ENCODE peak calls at places on chromosomes 11 and 22, in five cellular contexts. L is GM12878, C is A549, V is lung, J is prostate gland. I is an unnamed sample.

GRCh38 chr11:18748766-18749375 is 22.9 kb upstream of the IGSF22 start:
- DNase-seq in L (no peak), C (no peak), V (no peak), J (no peak), I (no peak)

GRCh38 chr11:130806746-130807145 is 109.5 kb downstream of the SNX19 start:
- DNase-seq in L (peak; percentile 39), C (no peak), V (no peak), J (no peak), I (no peak)

GRCh38 chr11:43830928-43831440 is 49.6 kb upstream of the ALKBH3 start:
- DNase-seq in L (no peak), C (peak; percentile 90), V (no peak), J (no peak), I (no peak)

GRCh38 chr11:416051-416756 is 1.4 kb upstream of the SIGIRR start:
- DNase-seq in L (no peak), C (no peak), V (no peak), J (no peak), I (no peak)

GRCh38 chr11:16365456-16366355 is 9.4 kb upstream of the SOX6 start:
- DNase-seq in L (no peak), C (no peak), V (no peak), J (no peak), I (no peak)

GRCh38 chr11:24837112-24837511 is 340.3 kb downstream of the LUZP2 start:
- DNase-seq in L (no peak), C (no peak), V (no peak), J (no peak), I (no peak)

GRCh38 chr22:48515571-48516200 is 1312.0 kb downstream of the BRD1 start:
- DNase-seq in L (no peak), C (no peak), V (no peak), J (no peak), I (no peak)

GRCh38 chr11:63165710-63166310 is 21.8 kb upstream of the SLC22A24 start:
- DNase-seq in L (no peak), C (no peak), V (no peak), J (no peak), I (no peak)

GRCh38 chr11:72643547-72643946 is 30.7 kb downstream of the PDE2A start:
- DNase-seq in L (no peak), C (peak; percentile 60), V (no peak), J (no peak), I (peak; percentile 90)

GRCh38 chr22:37628830-37629229 is 10.6 kb upstream of the SH3BP1 start:
- DNase-seq in L (no peak), C (no peak), V (no peak), J (no peak), I (no peak)

GRCh38 chr22:37631448-37632173 is 7.9 kb upstream of the SH3BP1 start:
- DNase-seq in L (no peak), C (no peak), V (no peak), J (no peak), I (no peak)

GRCh38 chr22:37627545-37627944 is 11.9 kb upstream of the SH3BP1 start:
- DNase-seq in L (no peak), C (no peak), V (no peak), J (no peak), I (no peak)

GRCh38 chr22:37630839-37631435 is 8.5 kb upstream of the SH3BP1 start:
- DNase-seq in L (no peak), C (no peak), V (no peak), J (no peak), I (no peak)

DNA sequence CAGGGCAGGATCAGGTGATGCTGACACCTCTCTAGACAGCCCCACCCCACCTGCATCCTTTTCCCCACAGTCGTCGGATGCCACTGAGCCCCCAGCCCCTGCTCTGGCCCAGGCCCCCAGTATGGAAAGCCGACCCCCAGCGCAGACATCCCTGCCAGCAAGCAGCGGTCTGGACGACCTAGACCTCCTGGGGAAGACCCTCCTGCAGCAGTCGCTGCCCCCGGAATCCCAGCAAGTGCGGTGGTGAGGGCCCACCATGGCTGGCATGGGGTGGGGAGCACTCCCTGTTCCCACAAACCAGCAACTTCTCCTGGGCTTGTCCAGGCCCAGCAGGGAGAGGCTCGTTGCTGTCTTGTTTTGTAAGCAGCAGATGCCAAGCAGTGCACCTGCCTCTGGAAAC is 9.5 kb upstream of the SH3BP1 start:
- DNase-seq in L (no peak), C (no peak), V (no peak), J (no peak), I (no peak)
- H3K27ac ChIP-seq in L (no peak overlapping the region), C (no peak overlapping the region), V (no peak overlapping the region), J (no peak overlapping the region), I (no peak overlapping the region)

DNA sequence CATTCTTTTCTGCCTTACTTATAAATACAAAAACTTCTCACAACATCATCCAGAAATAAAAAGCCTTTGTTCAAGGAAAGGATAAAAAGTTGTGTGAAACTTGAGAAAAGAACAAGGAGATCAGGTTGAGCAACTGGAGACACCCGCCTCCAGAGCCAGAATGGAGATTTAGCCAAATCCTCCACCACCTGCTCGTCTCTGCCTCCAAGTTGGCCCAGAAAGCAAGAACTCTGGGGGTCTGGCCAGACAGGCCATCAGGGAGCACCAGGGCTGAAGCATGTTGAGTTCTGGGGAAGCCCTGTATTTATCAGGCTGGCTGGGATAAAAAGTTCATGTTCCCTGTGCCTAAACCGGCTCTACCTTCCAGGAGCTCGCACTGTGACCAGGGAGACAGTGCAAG is 14.9 kb downstream of the SMCO4 start:
- DNase-seq in L (no peak), C (no peak), V (no peak), J (peak; percentile 45), I (no peak)
- H3K4me1 ChIP-seq in L (peaks cover 80% of the 10 kb centered on the region), C (no peaks in the 10 kb centered on the region), V (peaks cover 21% of the 10 kb centered on the region), J (peaks cover 7% of the 10 kb centered on the region), I (peaks cover 4% of the 10 kb centered on the region)

GRCh38 chr11:114141863-114142590 is 82.5 kb downstream of the ZBTB16 start:
- DNase-seq in L (no peak), C (no peak), V (no peak), J (no peak), I (no peak)
- H3K27ac ChIP-seq in L (no peak overlapping the region), C (no peak overlapping the region), V (no peak overlapping the region), J (peak overlapping the region; percentile 70), I (peak overlapping the region; percentile 63)

GRCh38 chr22:35315855-35316745 is 16.4 kb downstream of the TOM1 start:
- DNase-seq in L (no peak), C (no peak), V (no peak), J (peak; percentile 88), I (peak; percentile 75)

GRCh38 chr22:35313311-35314121 is 13.8 kb downstream of the TOM1 start:
- DNase-seq in L (no peak), C (peak; percentile 53), V (no peak), J (no peak), I (peak; percentile 77)

GRCh38 chr22:35312198-35313059 is 12.7 kb downstream of the TOM1 start:
- DNase-seq in L (no peak), C (no peak), V (no peak), J (no peak), I (no peak)

GRCh38 chr22:35315141-35315854 is 15.6 kb downstream of the TOM1 start:
- DNase-seq in L (no peak), C (no peak), V (no peak), J (peak; percentile 20), I (peak; percentile 77)

GRCh38 chr22:35314161-35314942 is 14.7 kb downstream of the TOM1 start:
- DNase-seq in L (no peak), C (no peak), V (no peak), J (no peak), I (peak; percentile 55)
- H3K4me1 ChIP-seq in L (peaks cover 47% of the 10 kb centered on the region), C (peaks cover 37% of the 10 kb centered on the region), V (peaks cover 28% of the 10 kb centered on the region), J (peaks cover 17% of the 10 kb centered on the region), I (no peaks in the 10 kb centered on the region)

DNA sequence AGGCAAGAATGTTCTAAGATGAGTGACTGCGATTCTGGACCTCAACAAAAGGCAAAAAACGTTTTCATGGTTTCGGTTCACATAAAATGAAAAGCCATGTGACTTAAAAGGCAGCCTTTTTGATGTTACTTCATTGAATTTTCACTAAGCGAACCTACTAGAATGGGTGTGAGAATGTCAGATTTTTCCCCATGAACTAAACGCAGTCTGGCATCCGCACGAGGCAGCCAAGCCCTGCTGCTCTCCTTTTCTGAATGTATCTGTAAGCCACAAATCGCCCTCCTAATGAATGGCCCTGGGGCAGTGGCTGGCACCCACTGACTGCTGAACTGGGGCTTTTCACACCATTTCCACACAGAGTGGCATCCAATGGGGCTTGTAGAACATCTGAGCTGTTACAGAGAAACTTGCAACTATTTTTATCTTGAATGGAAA is 29.6 kb downstream of the PPP2R1B start:
- DNase-seq in L (no peak), C (no peak), V (no peak), J (no peak), I (no peak)
- H3K27ac ChIP-seq in L (no peak overlapping the region), C (peak overlapping the region; percentile 82), V (peak overlapping the region; percentile 97), J (peak overlapping the region; percentile 82), I (peak overlapping the region; percentile 85)

GRCh38 chr11:128480665-128481064 is 106.7 kb downstream of the ETS1 start:
- DNase-seq in L (no peak), C (no peak), V (no peak), J (no peak), I (no peak)

GRCh38 chr11:128482092-128482491 is 105.3 kb downstream of the ETS1 start:
- DNase-seq in L (no peak), C (no peak), V (no peak), J (no peak), I (no peak)

GRCh38 chr11:128481135-128481534 is 106.2 kb downstream of the ETS1 start:
- DNase-seq in L (no peak), C (no peak), V (no peak), J (no peak), I (no peak)

GRCh38 chr11:128478305-128478704 is 109.1 kb downstream of the ETS1 start:
- DNase-seq in L (no peak), C (no peak), V (no peak), J (no peak), I (no peak)

GRCh38 chr11:128480066-128480465 is 107.3 kb downstream of the ETS1 start:
- DNase-seq in L (no peak), C (no peak), V (no peak), J (no peak), I (no peak)
- H3K4me1 ChIP-seq in L (peaks cover 61% of the 10 kb centered on the region), C (no peaks in the 10 kb centered on the region), V (peaks cover 17% of the 10 kb centered on the region), J (no peaks in the 10 kb centered on the region), I (no peaks in the 10 kb centered on the region)

DNA sequence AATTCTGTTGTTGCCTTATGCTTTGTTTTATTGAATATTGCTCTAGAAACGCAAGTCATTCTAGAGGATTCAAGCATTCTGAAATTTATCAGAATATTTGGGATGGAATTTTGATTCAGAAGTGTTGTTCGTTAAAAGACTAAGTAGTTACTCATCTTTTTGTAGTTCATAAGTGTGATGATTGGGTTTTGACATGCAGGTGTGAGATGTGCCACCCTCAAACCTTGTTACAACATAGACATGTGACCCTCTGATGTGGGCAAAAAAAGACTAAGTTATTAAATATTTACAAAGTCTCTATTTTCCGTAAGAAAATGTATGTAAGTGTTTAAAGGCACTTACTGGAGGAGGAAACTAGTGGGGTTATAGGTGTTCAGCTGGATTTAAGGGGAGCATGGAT is 8.9 kb downstream of the YWHAH start:
- DNase-seq in L (no peak), C (no peak), V (no peak), J (no peak), I (no peak)
- H3K27ac ChIP-seq in L (no peak overlapping the region), C (peak overlapping the region; percentile 27), V (no peak overlapping the region), J (no peak overlapping the region), I (peak overlapping the region; percentile 76)